ENCODE peak calls at places on chromosome 11, in five cellular contexts. S is RWPE2, C is gastrocnemius medialis, Z is left lung, V is psoas muscle. G is an unnamed sample.

GRCh38 chr11:17257200-17257599 is 19.3 kb upstream of the NUCB2 start:
- ATAC-seq in V (no peak), C (no peak), S (no peak), Z (peak; percentile 47), G (no peak)

GRCh38 chr11:84106560-84106959 is 820.4 kb upstream of the CCDC90B start:
- ATAC-seq in V (no peak), S (no peak), C (no peak), Z (peak; percentile 52), G (no peak)

GRCh38 chr11:128940156-128940555 is 2.5 kb downstream of the TP53AIP1 start:
- ATAC-seq in Z (no peak), S (peak; percentile 41), V (no peak), C (no peak), G (no peak)

GRCh38 chr11:61688368-61689163 is 8.4 kb downstream of the DAGLA start:
- ATAC-seq in Z (peak; percentile 76), S (peak; percentile 80), C (peak; percentile 84), V (peak; percentile 67), G (peak; percentile 90)

GRCh38 chr11:128419012-128419767 is 168.2 kb downstream of the ETS1 start:
- ATAC-seq in S (no peak), V (no peak), C (no peak), Z (no peak), G (no peak)

GRCh38 chr11:65478411-65479183 is 20.2 kb upstream of the MALAT1 start:
- ATAC-seq in S (no peak), V (peak; percentile 17), C (peak; percentile 10), Z (peak; percentile 7), G (peak; percentile 4)

GRCh38 chr11:22670803-22671202 is 4.4 kb downstream of the GAS2 start:
- ATAC-seq in S (peak; percentile 66), Z (no peak), C (peak; percentile 57), V (peak; percentile 40), G (no peak)

GRCh38 chr11:69454018-69454417 is 27.4 kb upstream of the LINC01488 start:
- ATAC-seq in C (no peak), Z (no peak), V (no peak), S (no peak), G (no peak)

GRCh38 chr11:468036-468435 is 18.0 kb downstream of the PTDSS2 start:
- ATAC-seq in Z (no peak), C (no peak), V (no peak), S (no peak), G (no peak)

GRCh38 chr11:118233377-118233776 is 8.6 kb upstream of the JAML start:
- ATAC-seq in V (no peak), Z (no peak), C (no peak), S (no peak), G (no peak)

GRCh38 chr11:76910620-76911414 is 50.1 kb downstream of the ACER3 start:
- ATAC-seq in Z (peak; percentile 60), S (no peak), C (no peak), V (no peak), G (peak; percentile 60)

GRCh38 chr11:128483211-128483788 is 104.1 kb downstream of the ETS1 start:
- ATAC-seq in C (no peak), S (no peak), Z (peak; percentile 29), V (no peak), G (no peak)

GRCh38 chr11:107018274-107018901 is at the start of gene GUCY1A2:
- ATAC-seq in C (peak; percentile 40), V (no peak), S (no peak), Z (peak; percentile 28), G (peak; percentile 18)

GRCh38 chr11:104200688-104201087 is 36.7 kb upstream of the PDGFD start:
- ATAC-seq in Z (no peak), C (no peak), V (no peak), S (no peak), G (no peak)

GRCh38 chr11:20156280-20156875 is 3.9 kb downstream of the DBX1 start:
- ATAC-seq in S (no peak), C (no peak), V (no peak), Z (no peak), G (no peak)

GRCh38 chr11:116119158-116119557 is 614.9 kb upstream of the CADM1 start:
- ATAC-seq in Z (no peak), V (no peak), C (no peak), S (no peak), G (no peak)

GRCh38 chr11:72673284-72673942 is 809 bp downstream of the PDE2A start:
- ATAC-seq in S (no peak), Z (no peak), C (no peak), V (no peak), G (no peak)

GRCh38 chr11:92383430-92383829 is 158.8 kb downstream of the FAT3 start:
- ATAC-seq in Z (peak; percentile 31), V (no peak), C (peak; percentile 53), S (peak; percentile 76), G (no peak)

GRCh38 chr11:116312560-116313340 is 460.0 kb downstream of the BUD13 start:
- ATAC-seq in V (no peak), S (peak; percentile 94), C (no peak), Z (peak; percentile 96), G (peak; percentile 72)

GRCh38 chr11:73152861-73153483 is 10.9 kb upstream of the FCHSD2 start:
- ATAC-seq in C (peak; percentile 66), S (peak; percentile 58), Z (peak; percentile 4), V (peak; percentile 38), G (no peak)

GRCh38 chr11:3674189-3674588 is 3.0 kb upstream of the CHRNA10 start:
- ATAC-seq in Z (no peak), V (peak; percentile 42), C (no peak), S (peak; percentile 94), G (no peak)

GRCh38 chr11:65003282-65003681 is 6.5 kb upstream of the BATF2 start:
- ATAC-seq in V (no peak), Z (no peak), S (no peak), C (no peak), G (no peak)

GRCh38 chr11:3056296-3057068 is 741 bp downstream of the CARS1 start:
- ATAC-seq in S (no peak), C (no peak), V (no peak), Z (peak; percentile 11), G (no peak)

GRCh38 chr11:60282291-60282690 is 1.8 kb downstream of the MS4A4A start:
- ATAC-seq in Z (peak; percentile 51), S (no peak), V (no peak), C (no peak), G (no peak)

GRCh38 chr11:110907629-110908028 is 195.4 kb upstream of the ARHGAP20 start:
- ATAC-seq in S (peak; percentile 84), C (no peak), V (peak; percentile 73), Z (peak; percentile 78), G (no peak)

GRCh38 chr11:122681731-122682130 is 26.2 kb downstream of the UBASH3B start:
- ATAC-seq in C (no peak), S (no peak), V (peak; percentile 54), Z (peak; percentile 66), G (peak; percentile 51)

GRCh38 chr11:112241486-112241885 is 15.3 kb downstream of the PTS start:
- ATAC-seq in C (no peak), V (no peak), Z (peak; percentile 50), S (no peak), G (peak; percentile 93)

GRCh38 chr11:110818032-110818687 is 105.9 kb upstream of the ARHGAP20 start:
- ATAC-seq in S (peak; percentile 79), V (no peak), Z (no peak), C (no peak), G (no peak)

GRCh38 chr11:9783986-9784385 is 120.1 kb downstream of the SWAP70 start:
- ATAC-seq in C (no peak), S (no peak), Z (no peak), V (no peak), G (no peak)

GRCh38 chr11:57938351-57938750 is 85.3 kb upstream of the OR9Q1 start:
- ATAC-seq in S (no peak), C (no peak), Z (no peak), V (no peak), G (no peak)

GRCh38 chr11:116043857-116044256 is 539.6 kb upstream of the CADM1 start:
- ATAC-seq in V (no peak), S (no peak), C (no peak), Z (no peak), G (no peak)

GRCh38 chr11:133506023-133506422 is 26.3 kb downstream of the OPCML start:
- ATAC-seq in Z (no peak), S (no peak), V (no peak), C (no peak), G (no peak)

GRCh38 chr11:133503776-133504175 is 28.5 kb downstream of the OPCML start:
- ATAC-seq in S (no peak), Z (no peak), V (no peak), C (no peak), G (no peak)

GRCh38 chr11:133507185-133507584 is 25.1 kb downstream of the OPCML start:
- ATAC-seq in Z (no peak), C (no peak), V (no peak), S (no peak), G (no peak)

GRCh38 chr11:133506551-133507094 is 25.7 kb downstream of the OPCML start:
- ATAC-seq in S (no peak), V (no peak), Z (no peak), C (no peak), G (no peak)

GRCh38 chr11:133504906-133505305 is 27.4 kb downstream of the OPCML start:
- ATAC-seq in Z (no peak), V (no peak), S (no peak), C (no peak), G (no peak)
- H3K4me3 ChIP-seq in Z (no peak overlapping the region), V (no peak overlapping the region), S (no peak overlapping the region), C (no peak overlapping the region), G (no peak overlapping the region)

GRCh38 chr11:67099841-67100324 is 19.2 kb upstream of the KDM2A start:
- ATAC-seq in V (no peak), C (no peak), Z (no peak), S (no peak), G (no peak)
- H3K27ac ChIP-seq in V (no peak overlapping the region), C (no peak overlapping the region), Z (no peak overlapping the region), S (no peak overlapping the region), G (no peak overlapping the region)

GRCh38 chr11:26227883-26228502 is 103.9 kb upstream of the ANO3 start:
- ATAC-seq in Z (no peak), V (no peak), S (no peak), C (no peak), G (peak; percentile 65)

GRCh38 chr11:26228778-26229177 is 103.2 kb upstream of the ANO3 start:
- ATAC-seq in Z (no peak), C (no peak), S (peak; percentile 7), V (no peak), G (no peak)

GRCh38 chr11:26225643-26226042 is 106.3 kb upstream of the ANO3 start:
- ATAC-seq in V (no peak), Z (no peak), C (no peak), S (no peak), G (no peak)

GRCh38 chr11:26229270-26229669 is 102.7 kb upstream of the ANO3 start:
- ATAC-seq in C (no peak), V (no peak), S (peak; percentile 51), Z (no peak), G (no peak)

GRCh38 chr11:26227311-26227710 is 104.6 kb upstream of the ANO3 start:
- ATAC-seq in V (no peak), Z (peak; percentile 92), S (peak; percentile 59), C (no peak), G (peak; percentile 76)
- TF ChIP-seq CTCF in V (peak; percentile 41), Z (no peak), S (peak; percentile 89), C (no peak), G (peak; percentile 36)

GRCh38 chr11:13461291-13461690 is 1.7 kb downstream of the BTBD10 start:
- ATAC-seq in C (no peak), V (no peak), Z (no peak), S (no peak), G (no peak)
- H3K4me3 ChIP-seq in C (no peak overlapping the region), V (no peak overlapping the region), Z (no peak overlapping the region), S (no peak overlapping the region), G (no peak overlapping the region)

GRCh38 chr11:12410006-12410728 is 32.8 kb downstream of the PARVA start:
- ATAC-seq in V (no peak), C (no peak), Z (peak; percentile 11), S (peak; percentile 26), G (peak; percentile 65)
- H3K27ac ChIP-seq in V (no peak overlapping the region), C (peak overlapping the region; percentile 53), Z (no peak overlapping the region), S (no peak overlapping the region), G (peak overlapping the region; percentile 94)